ENCODE peak calls at places on chromosome 9, in four cellular contexts. K is mesenchymal stem cell, N is IMR-90, E is neuronal stem cell. A is an unnamed sample.
A peak's percentile ranks its signal among the peaks of the same experiment; 100 is the strongest.

GRCh38 chr9:114614373-114614772 is 3.3 kb downstream of the TMEM268 start:
- DNase-seq in K (no peak), N (no peak), E (no peak), A (no peak)

GRCh38 chr9:71506821-71507220 is 261.5 kb downstream of the CEMIP2 start:
- DNase-seq in K (peak; percentile 2), N (peak; percentile 27), E (no peak), A (no peak)

GRCh38 chr9:121298689-121299112 is 30.7 kb downstream of the GSN start:
- DNase-seq in K (no peak), N (no peak), E (no peak), A (peak; percentile 83)

GRCh38 chr9:12817702-12818101 is 42.9 kb downstream of the LURAP1L start:
- DNase-seq in K (peak; percentile 79), N (peak; percentile 55), E (no peak), A (no peak)

GRCh38 chr9:130331061-130331460 is 65.5 kb downstream of the HMCN2 start:
- DNase-seq in K (no peak), N (no peak), E (no peak), A (no peak)

GRCh38 chr9:127066060-127066774 is 56.2 kb downstream of the ANGPTL2 start:
- DNase-seq in K (peak; percentile 82), N (peak; percentile 60), E (no peak), A (no peak)

GRCh38 chr9:78314953-78315870 is 18.3 kb downstream of the PSAT1 start:
- DNase-seq in K (no peak), N (peak; percentile 65), E (no peak), A (no peak)

GRCh38 chr9:75239176-75239575 is 150.9 kb downstream of the OSTF1 start:
- DNase-seq in K (peak; percentile 3), N (peak; percentile 29), E (no peak), A (no peak)

GRCh38 chr9:126471084-126471611 is 142.6 kb upstream of the LMX1B start:
- DNase-seq in K (peak; percentile 73), N (peak; percentile 52), E (no peak), A (no peak)

GRCh38 chr9:24614070-24614469 is 68.4 kb upstream of the IZUMO3 start:
- DNase-seq in K (no peak), N (no peak), E (peak; percentile 8), A (peak; percentile 68)

GRCh38 chr9:34431661-34432060 is 26.7 kb downstream of the FAM219A start:
- DNase-seq in K (no peak), N (no peak), E (no peak), A (no peak)

GRCh38 chr9:13665418-13666066 is 386.1 kb upstream of the MPDZ start:
- DNase-seq in K (peak; percentile 78), N (peak; percentile 24), E (no peak), A (no peak)

GRCh38 chr9:121692606-121693505 is 41.4 kb downstream of the DAB2IP start:
- DNase-seq in K (peak; percentile 78), N (peak; percentile 52), E (peak; percentile 54), A (peak; percentile 96)

GRCh38 chr9:127793093-127793708 is 7.4 kb downstream of the CDK9 start:
- DNase-seq in K (peak; percentile 33), N (peak; percentile 62), E (no peak), A (no peak)

GRCh38 chr9:137959641-137960411 is 82.2 kb downstream of the CACNA1B start:
- DNase-seq in K (no peak), N (no peak), E (no peak), A (peak; percentile 81)

GRCh38 chr9:78644359-78644758 is 347.4 kb downstream of the PSAT1 start:
- DNase-seq in K (no peak), N (peak; percentile 29), E (no peak), A (no peak)

GRCh38 chr9:36847781-36848673 is 186.0 kb downstream of the PAX5 start:
- DNase-seq in K (no peak), N (no peak), E (peak; percentile 67), A (no peak)

GRCh38 chr9:108544866-108545265 is 310.9 kb downstream of the ACTL7B start:
- DNase-seq in K (peak; percentile 33), N (no peak), E (no peak), A (no peak)

GRCh38 chr9:27535701-27536118 is 6.1 kb upstream of the MOB3B start:
- DNase-seq in K (no peak), N (no peak), E (no peak), A (peak; percentile 88)

GRCh38 chr9:13863112-13863511 is 450.8 kb downstream of the NFIB start:
- DNase-seq in K (no peak), N (peak; percentile 7), E (no peak), A (no peak)

GRCh38 chr9:130177898-130178805 is 5.9 kb downstream of the NCS1 start:
- DNase-seq in K (no peak), N (no peak), E (no peak), A (no peak)

GRCh38 chr9:38149647-38150046 is 80.6 kb upstream of the SHB start:
- DNase-seq in K (no peak), N (no peak), E (no peak), A (no peak)

GRCh38 chr9:35161713-35162604 is at the start of gene UNC13B:
- DNase-seq in K (peak; percentile 94), N (peak; percentile 83), E (peak; percentile 97), A (peak; percentile 99)

GRCh38 chr9:91733006-91733624 is 216.9 kb downstream of the ROR2 start:
- DNase-seq in K (no peak), N (no peak), E (no peak), A (no peak)

GRCh38 chr9:94164756-94165549 is 80.7 kb downstream of the PTPDC1 start:
- DNase-seq in K (no peak), N (no peak), E (no peak), A (no peak)

GRCh38 chr9:91465420-91465819 is 41.8 kb upstream of the NFIL3 start:
- DNase-seq in K (peak; percentile 10), N (peak; percentile 67), E (no peak), A (no peak)

GRCh38 chr9:121386442-121387175 is 16.6 kb upstream of the STOM start:
- DNase-seq in K (no peak), N (no peak), E (no peak), A (peak; percentile 80)

GRCh38 chr9:2727966-2728613 is 10.8 kb downstream of the KCNV2 start:
- DNase-seq in K (peak; percentile 80), N (peak; percentile 71), E (no peak), A (peak; percentile 81)

GRCh38 chr9:122827759-122828090 is 663 bp downstream of the PDCL start:
- DNase-seq in K (peak; percentile 65), N (peak; percentile 42), E (no peak), A (peak; percentile 87)

GRCh38 chr9:112486221-112487007 is at the start of gene KIAA1958:
- DNase-seq in K (peak; percentile 72), N (peak; percentile 73), E (peak; percentile 74), A (peak; percentile 87)
- H3K4ac ChIP-seq in K (peak within 1 kb of the TSS; percentile 80), N (peak within 1 kb of the TSS; percentile 87), E (peak within 1 kb of the TSS; percentile 85), A (peak within 1 kb of the TSS; percentile 84)

DNA sequence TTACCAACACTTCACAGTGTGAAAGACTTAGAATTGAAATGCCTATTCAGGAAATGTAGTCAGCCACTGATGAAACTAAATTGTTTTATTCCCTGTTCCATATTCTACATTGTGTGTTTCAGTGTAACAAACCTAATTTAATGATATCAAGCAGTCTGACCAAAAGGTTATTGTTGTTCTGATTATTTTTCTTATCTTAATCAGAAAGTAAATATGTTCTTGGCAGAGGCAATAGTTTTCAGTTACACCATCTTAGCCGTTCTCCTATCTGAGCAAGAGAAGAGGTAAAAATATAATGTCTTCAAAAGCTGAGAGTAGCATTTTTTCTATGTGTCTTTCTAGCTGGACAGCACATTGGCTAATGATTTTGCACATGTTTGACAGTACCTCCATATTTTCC is 17.1 kb downstream of the CDC26 start:
- DNase-seq in K (no peak), N (no peak), E (no peak), A (no peak)
- H3K36me3 ChIP-seq in K (peaks cover 73% of the 10 kb centered on the region), N (peaks cover 32% of the 10 kb centered on the region), E (peaks cover 11% of the 10 kb centered on the region), A (peaks cover 1% of the 10 kb centered on the region)

GRCh38 chr9:74132986-74133385 is 364.1 kb upstream of the RORB start:
- DNase-seq in K (no peak), N (no peak), E (no peak), A (peak; percentile 52)
- H3K23ac ChIP-seq in K (no peak overlapping the region), N (no peak overlapping the region), E (no peak overlapping the region), A (no peak overlapping the region)

GRCh38 chr9:3741729-3742128 is 215.9 kb upstream of the RFX3 start:
- DNase-seq in K (no peak), N (no peak), E (no peak), A (no peak)

GRCh38 chr9:3750311-3750710 is 224.5 kb upstream of the RFX3 start:
- DNase-seq in K (no peak), N (no peak), E (no peak), A (no peak)

GRCh38 chr9:3751125-3751758 is 225.4 kb upstream of the RFX3 start:
- DNase-seq in K (no peak), N (peak; percentile 10), E (no peak), A (no peak)

GRCh38 chr9:3743901-3744413 is 218.2 kb upstream of the RFX3 start:
- DNase-seq in K (no peak), N (no peak), E (no peak), A (no peak)

DNA sequence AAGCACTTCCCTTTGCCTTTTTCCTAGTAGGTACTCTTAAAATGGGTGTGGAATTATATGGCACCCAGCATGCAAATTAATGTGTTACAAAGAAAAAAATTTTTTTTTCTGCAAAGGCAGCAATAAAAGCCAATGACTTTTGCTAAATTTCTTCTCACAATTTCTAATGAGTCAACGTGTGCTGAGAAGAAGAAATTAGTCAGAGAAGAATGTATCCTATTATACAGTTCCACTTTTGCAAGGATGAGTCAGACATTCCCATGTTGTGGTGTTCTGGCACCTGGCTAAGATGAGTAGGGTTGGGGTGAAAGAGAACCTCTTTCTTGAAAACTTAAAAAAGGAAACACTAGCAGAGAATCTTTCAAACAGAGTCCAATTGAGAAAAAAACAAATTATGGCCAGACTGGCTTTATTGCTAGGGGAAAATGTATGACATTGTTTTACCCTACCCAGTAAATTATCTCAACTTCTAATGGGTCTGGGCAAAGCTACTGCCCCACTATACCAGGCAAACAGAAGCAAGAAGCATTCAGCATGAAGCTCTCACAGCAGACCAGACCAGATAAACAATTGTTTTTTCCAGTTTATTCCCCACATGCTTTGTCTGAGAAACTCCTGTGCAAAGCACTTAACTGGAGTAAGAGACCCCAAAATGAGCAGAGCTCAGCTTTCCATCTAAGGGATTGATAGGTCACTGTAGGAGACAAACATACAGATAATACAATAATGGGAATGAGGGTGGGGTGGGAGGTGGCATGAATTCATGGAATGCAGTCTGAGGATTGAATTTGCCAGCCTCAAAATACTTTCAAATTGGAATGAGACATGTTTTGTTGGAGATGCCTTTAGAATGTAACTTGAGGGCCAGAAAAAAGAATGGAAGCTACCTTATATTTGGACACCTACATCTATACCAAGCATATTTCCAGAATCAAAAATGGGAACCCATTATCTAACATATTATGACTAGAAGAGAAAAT is 220.8 kb upstream of the RFX3 start:
- DNase-seq in K (peak; percentile 79), N (peak; percentile 89), E (no peak), A (no peak)
- H3K4ac ChIP-seq in K (no peak overlapping the region), N (no peak overlapping the region), E (no peak overlapping the region), A (no peak overlapping the region)

DNA sequence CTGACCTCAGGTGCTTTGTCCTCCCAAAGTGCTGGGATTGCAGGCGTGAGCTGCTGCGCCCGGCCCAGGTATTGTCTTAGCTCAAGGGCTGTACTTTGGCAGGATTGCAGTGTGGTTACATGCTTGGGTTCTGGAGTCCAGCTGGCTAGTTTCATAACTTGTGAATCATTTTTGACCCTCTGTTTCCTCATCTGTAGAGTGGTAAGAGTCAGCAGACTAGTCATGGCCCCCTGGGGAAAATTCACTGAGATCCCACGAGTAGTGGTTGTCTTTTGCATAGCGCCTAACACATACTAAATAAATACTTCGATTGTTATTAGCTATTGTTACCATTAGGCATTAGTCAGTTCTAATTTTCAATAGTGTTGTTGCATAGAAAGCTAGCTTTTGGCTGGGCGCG is 14.3 kb downstream of the PTPA start:
- DNase-seq in K (peak; percentile 78), N (peak; percentile 91), E (no peak), A (no peak)
- H3K36me3 ChIP-seq in K (peaks cover 67% of the 10 kb centered on the region), N (peaks cover 44% of the 10 kb centered on the region), E (peaks cover 27% of the 10 kb centered on the region), A (peaks cover 6% of the 10 kb centered on the region)

GRCh38 chr9:86282077-86282978 is at the start of gene ISCA1:
- DNase-seq in K (peak; percentile 95), N (peak; percentile 87), E (peak; percentile 95), A (peak; percentile 97)
- H3K23ac ChIP-seq in K (no peak within 1 kb of the TSS), N (peak within 1 kb of the TSS; percentile 95), E (peak within 1 kb of the TSS; percentile 45), A (peak within 1 kb of the TSS; percentile 97)